ENCODE peak calls at places on chromosomes 1 and 21, in nine cellular contexts. One of them, this sample, is unnamed.

GRCh38 chr1:27555700-27556424 is 48.1 kb downstream of the AHDC1 start:
- DNase-seq in lower leg skin: no peak
- DNase-seq in A549: no peak
- DNase-seq in Calu3: no peak
- DNase-seq in heart left ventricle: peak
- DNase-seq in HFFc6: no peak
- DNase-seq in NB4: peak
- DNase-seq in hepatocyte: peak
- DNase-seq in astrocyte of the spinal cord: peak
- DNase-seq in this sample: peak

GRCh38 chr1:231926340-231926739 is 299.8 kb downstream of the DISC1 start:
- DNase-seq in NB4: no peak
- DNase-seq in Calu3: no peak
- DNase-seq in A549: no peak
- DNase-seq in heart left ventricle: peak
- DNase-seq in astrocyte of the spinal cord: no peak
- DNase-seq in hepatocyte: no peak
- DNase-seq in HFFc6: no peak
- DNase-seq in lower leg skin: no peak
- DNase-seq in this sample: no peak

GRCh38 chr21:46385846-46386725 is 62.1 kb downstream of the PCNT start:
- DNase-seq in heart left ventricle: no peak
- DNase-seq in A549: no peak
- DNase-seq in Calu3: no peak
- DNase-seq in astrocyte of the spinal cord: no peak
- DNase-seq in HFFc6: no peak
- DNase-seq in hepatocyte: no peak
- DNase-seq in NB4: no peak
- DNase-seq in lower leg skin: no peak
- DNase-seq in this sample: peak

GRCh38 chr1:65174585-65174984 is 26.6 kb downstream of the AK4 start:
- DNase-seq in HFFc6: peak
- DNase-seq in hepatocyte: no peak
- DNase-seq in heart left ventricle: peak
- DNase-seq in A549: no peak
- DNase-seq in lower leg skin: peak
- DNase-seq in NB4: peak
- DNase-seq in astrocyte of the spinal cord: peak
- DNase-seq in Calu3: peak
- DNase-seq in this sample: no peak

GRCh38 chr21:37710555-37711293 is 205.5 kb downstream of the KCNJ6 start:
- DNase-seq in heart left ventricle: peak
- DNase-seq in HFFc6: peak
- DNase-seq in hepatocyte: peak
- DNase-seq in lower leg skin: no peak
- DNase-seq in Calu3: no peak
- DNase-seq in A549: no peak
- DNase-seq in NB4: no peak
- DNase-seq in astrocyte of the spinal cord: no peak
- DNase-seq in this sample: peak

GRCh38 chr21:42839271-42840231 is 39.8 kb downstream of the WDR4 start:
- DNase-seq in A549: no peak
- DNase-seq in astrocyte of the spinal cord: no peak
- DNase-seq in heart left ventricle: no peak
- DNase-seq in NB4: no peak
- DNase-seq in Calu3: no peak
- DNase-seq in hepatocyte: no peak
- DNase-seq in lower leg skin: peak
- DNase-seq in HFFc6: no peak
- DNase-seq in this sample: no peak

GRCh38 chr1:63633281-63633680 is 40.1 kb downstream of the PGM1 start:
- DNase-seq in astrocyte of the spinal cord: no peak
- DNase-seq in hepatocyte: no peak
- DNase-seq in heart left ventricle: no peak
- DNase-seq in NB4: no peak
- DNase-seq in Calu3: no peak
- DNase-seq in HFFc6: no peak
- DNase-seq in A549: no peak
- DNase-seq in lower leg skin: no peak
- DNase-seq in this sample: no peak

GRCh38 chr1:26220199-26220912 is 13.6 kb upstream of the CEP85 start:
- DNase-seq in A549: no peak
- DNase-seq in HFFc6: no peak
- DNase-seq in NB4: no peak
- DNase-seq in heart left ventricle: no peak
- DNase-seq in astrocyte of the spinal cord: no peak
- DNase-seq in Calu3: no peak
- DNase-seq in lower leg skin: no peak
- DNase-seq in hepatocyte: no peak
- DNase-seq in this sample: peak

GRCh38 chr1:175525222-175525621 is 218.2 kb downstream of the TNR start:
- DNase-seq in hepatocyte: no peak
- DNase-seq in Calu3: no peak
- DNase-seq in A549: no peak
- DNase-seq in heart left ventricle: no peak
- DNase-seq in lower leg skin: no peak
- DNase-seq in astrocyte of the spinal cord: no peak
- DNase-seq in NB4: no peak
- DNase-seq in HFFc6: no peak
- DNase-seq in this sample: no peak

GRCh38 chr21:16308269-16308668 is 578.5 kb downstream of the USP25 start:
- DNase-seq in NB4: no peak
- DNase-seq in heart left ventricle: no peak
- DNase-seq in Calu3: no peak
- DNase-seq in HFFc6: peak
- DNase-seq in lower leg skin: no peak
- DNase-seq in hepatocyte: no peak
- DNase-seq in A549: no peak
- DNase-seq in astrocyte of the spinal cord: peak
- DNase-seq in this sample: no peak

GRCh38 chr1:223143760-223144248 is 756 bp upstream of the TLR5 start:
- DNase-seq in hepatocyte: peak
- DNase-seq in A549: no peak
- DNase-seq in Calu3: peak
- DNase-seq in HFFc6: no peak
- DNase-seq in lower leg skin: peak
- DNase-seq in heart left ventricle: no peak
- DNase-seq in NB4: peak
- DNase-seq in astrocyte of the spinal cord: no peak
- DNase-seq in this sample: no peak

GRCh38 chr1:200099040-200099439 is 71.5 kb downstream of the NR5A2 start:
- DNase-seq in astrocyte of the spinal cord: no peak
- DNase-seq in Calu3: no peak
- DNase-seq in A549: no peak
- DNase-seq in heart left ventricle: peak
- DNase-seq in lower leg skin: no peak
- DNase-seq in HFFc6: no peak
- DNase-seq in hepatocyte: no peak
- DNase-seq in NB4: no peak
- DNase-seq in this sample: no peak

GRCh38 chr1:15154480-15155036 is 1.0 kb downstream of the TMEM51 start:
- DNase-seq in heart left ventricle: peak
- DNase-seq in lower leg skin: peak
- DNase-seq in NB4: no peak
- DNase-seq in astrocyte of the spinal cord: no peak
- DNase-seq in Calu3: peak
- DNase-seq in HFFc6: no peak
- DNase-seq in A549: peak
- DNase-seq in hepatocyte: peak
- DNase-seq in this sample: peak

GRCh38 chr1:227994632-227995300 is 12.0 kb upstream of the WNT3A start:
- DNase-seq in lower leg skin: peak
- DNase-seq in Calu3: no peak
- DNase-seq in hepatocyte: peak
- DNase-seq in astrocyte of the spinal cord: no peak
- DNase-seq in heart left ventricle: peak
- DNase-seq in NB4: no peak
- DNase-seq in HFFc6: no peak
- DNase-seq in A549: no peak
- DNase-seq in this sample: no peak

GRCh38 chr21:21101911-21102310 is 103.7 kb downstream of the NCAM2 start:
- DNase-seq in heart left ventricle: no peak
- DNase-seq in A549: no peak
- DNase-seq in HFFc6: peak
- DNase-seq in lower leg skin: no peak
- DNase-seq in NB4: peak
- DNase-seq in hepatocyte: peak
- DNase-seq in astrocyte of the spinal cord: peak
- DNase-seq in Calu3: no peak
- DNase-seq in this sample: no peak
- TF ChIP-seq CTCF in heart left ventricle: peak
- TF ChIP-seq CTCF in A549: no peak
- TF ChIP-seq CTCF in HFFc6: peak
- TF ChIP-seq CTCF in lower leg skin: no peak
- TF ChIP-seq CTCF in NB4: peak
- TF ChIP-seq CTCF in hepatocyte: peak
- TF ChIP-seq CTCF in astrocyte of the spinal cord: peak
- TF ChIP-seq CTCF in Calu3: no peak
- TF ChIP-seq CTCF in this sample: peak

DNA sequence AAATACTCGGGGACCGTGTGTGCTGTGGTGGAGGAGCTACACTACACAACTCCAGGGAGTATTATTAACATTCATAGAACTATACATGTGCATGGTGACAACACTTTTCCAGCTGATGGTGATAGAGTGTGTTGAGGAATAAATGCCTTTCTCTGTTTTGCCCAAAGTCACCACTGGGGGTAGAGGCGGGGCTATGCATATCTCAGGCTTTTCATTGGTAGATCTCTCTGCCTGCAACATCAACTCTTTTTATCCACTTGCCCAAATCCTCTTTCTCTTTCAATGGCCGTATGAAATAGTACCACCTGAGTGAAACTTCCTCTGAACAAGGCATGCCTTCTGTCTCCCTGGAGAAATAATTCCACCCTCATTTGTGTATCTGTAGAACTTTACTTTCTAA is 107.0 kb upstream of the C8B start:
- DNase-seq in astrocyte of the spinal cord: no peak
- DNase-seq in NB4: peak
- DNase-seq in A549: no peak
- DNase-seq in Calu3: no peak
- DNase-seq in lower leg skin: no peak
- DNase-seq in heart left ventricle: no peak
- DNase-seq in hepatocyte: no peak
- DNase-seq in HFFc6: no peak
- DNase-seq in this sample: peak
- TF ChIP-seq CTCF in astrocyte of the spinal cord: no peak
- TF ChIP-seq CTCF in NB4: peak
- TF ChIP-seq CTCF in A549: no peak
- TF ChIP-seq CTCF in Calu3: no peak
- TF ChIP-seq CTCF in lower leg skin: no peak
- TF ChIP-seq CTCF in heart left ventricle: no peak
- TF ChIP-seq CTCF in hepatocyte: no peak
- TF ChIP-seq CTCF in HFFc6: peak
- TF ChIP-seq CTCF in this sample: peak

DNA sequence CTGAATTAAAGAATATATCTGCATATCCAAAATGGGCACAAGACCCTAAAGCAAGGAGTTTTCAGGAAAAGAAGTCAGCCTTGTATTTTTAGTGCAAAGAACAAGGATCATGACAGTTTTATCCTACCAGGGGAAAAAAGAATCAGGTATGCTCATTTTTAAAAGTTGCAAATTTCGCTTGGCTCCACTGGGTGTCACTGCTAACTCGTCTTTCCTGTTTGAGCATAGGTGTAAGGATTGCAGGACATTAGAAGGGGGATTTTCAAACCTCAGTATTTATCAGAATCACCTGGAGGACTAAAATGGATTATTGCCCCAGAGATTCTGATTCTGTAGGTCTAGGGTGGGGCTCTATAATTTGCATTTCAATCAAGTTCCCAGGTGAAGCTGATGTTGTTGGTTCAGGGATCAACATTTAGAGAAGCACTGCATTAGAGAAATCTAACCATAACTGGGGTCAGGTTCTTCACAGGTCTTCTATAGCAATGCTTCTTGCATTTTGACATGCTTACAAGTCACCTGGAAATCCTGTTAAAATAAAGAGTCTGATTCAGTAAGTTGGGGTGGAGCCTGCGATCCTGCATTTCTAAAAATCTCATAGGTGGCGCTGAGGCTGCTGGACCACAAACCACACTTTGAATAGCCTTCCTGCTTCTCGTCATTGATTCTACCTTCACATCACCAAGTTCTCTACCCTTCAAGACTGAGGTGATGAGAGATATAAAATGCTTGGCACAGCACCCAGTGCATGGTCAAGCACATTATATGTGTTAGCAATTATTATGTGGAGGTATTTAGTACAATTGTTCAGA is 39.6 kb downstream of the NUF2 start:
- DNase-seq in hepatocyte: peak
- DNase-seq in astrocyte of the spinal cord: no peak
- DNase-seq in NB4: peak
- DNase-seq in lower leg skin: no peak
- DNase-seq in HFFc6: no peak
- DNase-seq in Calu3: peak
- DNase-seq in heart left ventricle: no peak
- DNase-seq in A549: peak
- DNase-seq in this sample: no peak
- TF ChIP-seq CTCF in hepatocyte: peak
- TF ChIP-seq CTCF in astrocyte of the spinal cord: peak
- TF ChIP-seq CTCF in NB4: peak
- TF ChIP-seq CTCF in lower leg skin: no peak
- TF ChIP-seq CTCF in HFFc6: peak
- TF ChIP-seq CTCF in Calu3: peak
- TF ChIP-seq CTCF in heart left ventricle: peak
- TF ChIP-seq CTCF in A549: peak
- TF ChIP-seq CTCF in this sample: peak

GRCh38 chr1:3454811-3455618 is 550 bp downstream of the ARHGEF16 start:
- DNase-seq in HFFc6: no peak
- DNase-seq in hepatocyte: peak
- DNase-seq in lower leg skin: no peak
- DNase-seq in A549: no peak
- DNase-seq in Calu3: peak
- DNase-seq in NB4: peak
- DNase-seq in astrocyte of the spinal cord: no peak
- DNase-seq in heart left ventricle: peak
- DNase-seq in this sample: peak

GRCh38 chr1:3453203-3453761 is 1.2 kb upstream of the ARHGEF16 start:
- DNase-seq in astrocyte of the spinal cord: peak
- DNase-seq in Calu3: peak
- DNase-seq in HFFc6: peak
- DNase-seq in heart left ventricle: peak
- DNase-seq in lower leg skin: peak
- DNase-seq in hepatocyte: peak
- DNase-seq in NB4: peak
- DNase-seq in A549: peak
- DNase-seq in this sample: peak

GRCh38 chr1:3455630-3456448 is 1.4 kb downstream of the ARHGEF16 start:
- DNase-seq in astrocyte of the spinal cord: no peak
- DNase-seq in lower leg skin: no peak
- DNase-seq in NB4: no peak
- DNase-seq in hepatocyte: no peak
- DNase-seq in heart left ventricle: no peak
- DNase-seq in HFFc6: no peak
- DNase-seq in Calu3: no peak
- DNase-seq in A549: no peak
- DNase-seq in this sample: no peak

GRCh38 chr1:3452866-3453175 is 1.6 kb upstream of the ARHGEF16 start:
- DNase-seq in A549: no peak
- DNase-seq in NB4: no peak
- DNase-seq in lower leg skin: no peak
- DNase-seq in Calu3: no peak
- DNase-seq in HFFc6: no peak
- DNase-seq in astrocyte of the spinal cord: no peak
- DNase-seq in heart left ventricle: no peak
- DNase-seq in hepatocyte: no peak
- DNase-seq in this sample: no peak

GRCh38 chr1:3453891-3454810 is at the start of gene ARHGEF16:
- DNase-seq in hepatocyte: peak
- DNase-seq in lower leg skin: no peak
- DNase-seq in Calu3: peak
- DNase-seq in astrocyte of the spinal cord: no peak
- DNase-seq in A549: peak
- DNase-seq in heart left ventricle: peak
- DNase-seq in HFFc6: no peak
- DNase-seq in NB4: peak
- DNase-seq in this sample: peak
- TF ChIP-seq CTCF in hepatocyte: peak
- TF ChIP-seq CTCF in lower leg skin: no peak
- TF ChIP-seq CTCF in Calu3: peak
- TF ChIP-seq CTCF in astrocyte of the spinal cord: peak
- TF ChIP-seq CTCF in A549: peak
- TF ChIP-seq CTCF in heart left ventricle: peak
- TF ChIP-seq CTCF in HFFc6: peak
- TF ChIP-seq CTCF in NB4: peak
- TF ChIP-seq CTCF in this sample: peak